ENCODE peak calls at places on chromosomes 12 and 14, in seven cellular contexts. One of them, this sample, is unnamed.
A peak's percentile ranks its signal among the peaks of the same experiment; 100 is the strongest.

GRCh38 chr14:76772300-76773187 is 11.3 kb downstream of the VASH1 start:
- DNase-seq in NCI-H345: no peak
- DNase-seq in effector memory CD8-positive, alpha-beta T cell: no peak
- DNase-seq in activated naive CD8-positive, alpha-beta T cell treated with anti-CD3 and anti-CD28 coated beads, Interleukin-2, amount 50 U/mL, for 16 hours: no peak
- DNase-seq in activated naive CD4-positive, alpha-beta T cell treated with anti-CD3 and anti-CD28 coated beads for 36 hours: no peak
- DNase-seq in colonic mucosa: peak; percentile 20
- DNase-seq in gastrocnemius medialis: no peak
- DNase-seq in this sample: no peak

GRCh38 chr12:76820888-76821482 is 57.1 kb downstream of the ZDHHC17 start:
- DNase-seq in NCI-H345: peak; percentile 9
- DNase-seq in effector memory CD8-positive, alpha-beta T cell: no peak
- DNase-seq in activated naive CD8-positive, alpha-beta T cell treated with anti-CD3 and anti-CD28 coated beads, Interleukin-2, amount 50 U/mL, for 16 hours: no peak
- DNase-seq in activated naive CD4-positive, alpha-beta T cell treated with anti-CD3 and anti-CD28 coated beads for 36 hours: peak; percentile 18
- DNase-seq in colonic mucosa: peak; percentile 28
- DNase-seq in gastrocnemius medialis: no peak
- DNase-seq in this sample: no peak

GRCh38 chr12:24738436-24738835 is 210.5 kb downstream of the BCAT1 start:
- DNase-seq in NCI-H345: no peak
- DNase-seq in effector memory CD8-positive, alpha-beta T cell: no peak
- DNase-seq in activated naive CD8-positive, alpha-beta T cell treated with anti-CD3 and anti-CD28 coated beads, Interleukin-2, amount 50 U/mL, for 16 hours: no peak
- DNase-seq in activated naive CD4-positive, alpha-beta T cell treated with anti-CD3 and anti-CD28 coated beads for 36 hours: no peak
- DNase-seq in colonic mucosa: no peak
- DNase-seq in gastrocnemius medialis: no peak
- DNase-seq in this sample: no peak

GRCh38 chr12:14883663-14884062 is 2.0 kb downstream of the MGP start:
- DNase-seq in NCI-H345: no peak
- DNase-seq in effector memory CD8-positive, alpha-beta T cell: no peak
- DNase-seq in activated naive CD8-positive, alpha-beta T cell treated with anti-CD3 and anti-CD28 coated beads, Interleukin-2, amount 50 U/mL, for 16 hours: no peak
- DNase-seq in activated naive CD4-positive, alpha-beta T cell treated with anti-CD3 and anti-CD28 coated beads for 36 hours: no peak
- DNase-seq in colonic mucosa: no peak
- DNase-seq in gastrocnemius medialis: no peak
- DNase-seq in this sample: no peak

GRCh38 chr14:28651148-28651547 is 115.4 kb upstream of the FOXG1 start:
- DNase-seq in NCI-H345: no peak
- DNase-seq in effector memory CD8-positive, alpha-beta T cell: no peak
- DNase-seq in activated naive CD8-positive, alpha-beta T cell treated with anti-CD3 and anti-CD28 coated beads, Interleukin-2, amount 50 U/mL, for 16 hours: no peak
- DNase-seq in activated naive CD4-positive, alpha-beta T cell treated with anti-CD3 and anti-CD28 coated beads for 36 hours: no peak
- DNase-seq in colonic mucosa: no peak
- DNase-seq in gastrocnemius medialis: no peak
- DNase-seq in this sample: no peak

GRCh38 chr14:27528328-27528727 is 930.5 kb upstream of the NOVA1 start:
- DNase-seq in NCI-H345: peak; percentile 41
- DNase-seq in effector memory CD8-positive, alpha-beta T cell: no peak
- DNase-seq in activated naive CD8-positive, alpha-beta T cell treated with anti-CD3 and anti-CD28 coated beads, Interleukin-2, amount 50 U/mL, for 16 hours: no peak
- DNase-seq in activated naive CD4-positive, alpha-beta T cell treated with anti-CD3 and anti-CD28 coated beads for 36 hours: no peak
- DNase-seq in colonic mucosa: no peak
- DNase-seq in gastrocnemius medialis: no peak
- DNase-seq in this sample: no peak

GRCh38 chr14:60250318-60251035 is 1.5 kb downstream of the PPM1A start:
- DNase-seq in NCI-H345: peak; percentile 31
- DNase-seq in effector memory CD8-positive, alpha-beta T cell: no peak
- DNase-seq in activated naive CD8-positive, alpha-beta T cell treated with anti-CD3 and anti-CD28 coated beads, Interleukin-2, amount 50 U/mL, for 16 hours: no peak
- DNase-seq in activated naive CD4-positive, alpha-beta T cell treated with anti-CD3 and anti-CD28 coated beads for 36 hours: no peak
- DNase-seq in colonic mucosa: peak; percentile 52
- DNase-seq in gastrocnemius medialis: peak; percentile 18
- DNase-seq in this sample: no peak

GRCh38 chr14:94162466-94162865 is 11.7 kb upstream of the PPP4R4 start:
- DNase-seq in NCI-H345: no peak
- DNase-seq in effector memory CD8-positive, alpha-beta T cell: no peak
- DNase-seq in activated naive CD8-positive, alpha-beta T cell treated with anti-CD3 and anti-CD28 coated beads, Interleukin-2, amount 50 U/mL, for 16 hours: no peak
- DNase-seq in activated naive CD4-positive, alpha-beta T cell treated with anti-CD3 and anti-CD28 coated beads for 36 hours: no peak
- DNase-seq in colonic mucosa: no peak
- DNase-seq in gastrocnemius medialis: no peak
- DNase-seq in this sample: no peak

GRCh38 chr12:83172441-83172840 is 485.7 kb downstream of the TMTC2 start:
- DNase-seq in NCI-H345: no peak
- DNase-seq in effector memory CD8-positive, alpha-beta T cell: no peak
- DNase-seq in activated naive CD8-positive, alpha-beta T cell treated with anti-CD3 and anti-CD28 coated beads, Interleukin-2, amount 50 U/mL, for 16 hours: no peak
- DNase-seq in activated naive CD4-positive, alpha-beta T cell treated with anti-CD3 and anti-CD28 coated beads for 36 hours: no peak
- DNase-seq in colonic mucosa: no peak
- DNase-seq in gastrocnemius medialis: no peak
- DNase-seq in this sample: no peak

GRCh38 chr14:32203928-32204357 is 874 bp upstream of the RNU6-8 start:
- DNase-seq in NCI-H345: peak; percentile 45
- DNase-seq in effector memory CD8-positive, alpha-beta T cell: no peak
- DNase-seq in activated naive CD8-positive, alpha-beta T cell treated with anti-CD3 and anti-CD28 coated beads, Interleukin-2, amount 50 U/mL, for 16 hours: no peak
- DNase-seq in activated naive CD4-positive, alpha-beta T cell treated with anti-CD3 and anti-CD28 coated beads for 36 hours: peak; percentile 43
- DNase-seq in colonic mucosa: peak; percentile 36
- DNase-seq in gastrocnemius medialis: peak; percentile 57
- DNase-seq in this sample: no peak

GRCh38 chr12:2690348-2691000 is 104.3 kb upstream of the FKBP4 start:
- DNase-seq in NCI-H345: no peak
- DNase-seq in effector memory CD8-positive, alpha-beta T cell: no peak
- DNase-seq in activated naive CD8-positive, alpha-beta T cell treated with anti-CD3 and anti-CD28 coated beads, Interleukin-2, amount 50 U/mL, for 16 hours: no peak
- DNase-seq in activated naive CD4-positive, alpha-beta T cell treated with anti-CD3 and anti-CD28 coated beads for 36 hours: no peak
- DNase-seq in colonic mucosa: no peak
- DNase-seq in gastrocnemius medialis: no peak
- DNase-seq in this sample: no peak

GRCh38 chr14:103533137-103533998 is 4.4 kb downstream of the TRMT61A start:
- DNase-seq in NCI-H345: no peak
- DNase-seq in effector memory CD8-positive, alpha-beta T cell: no peak
- DNase-seq in activated naive CD8-positive, alpha-beta T cell treated with anti-CD3 and anti-CD28 coated beads, Interleukin-2, amount 50 U/mL, for 16 hours: no peak
- DNase-seq in activated naive CD4-positive, alpha-beta T cell treated with anti-CD3 and anti-CD28 coated beads for 36 hours: no peak
- DNase-seq in colonic mucosa: no peak
- DNase-seq in gastrocnemius medialis: no peak
- DNase-seq in this sample: no peak

This sample was measured in SIG-M5.